ENCODE peak calls at places on chromosome 21, in four cellular contexts. R is CD4-positive, CD25-positive, alpha-beta regulatory T cell; V is T-helper 9 cell; G is SW480. T is an unnamed sample.

GRCh38 chr21:33384851-33385331 is 18.3 kb upstream of the IFNGR2 start:
- DNase-seq in R (peak; percentile 62), G (peak; percentile 72), V (peak; percentile 20), T (no peak)

GRCh38 chr21:29279531-29279930 is 19.2 kb upstream of the BACH1 start:
- DNase-seq in R (no peak), G (no peak), V (no peak), T (no peak)

GRCh38 chr21:38897532-38898421 is 92.0 kb downstream of the ETS2 start:
- DNase-seq in G (no peak), V (no peak), R (no peak), T (no peak)

GRCh38 chr21:41369915-41370839 is 8.3 kb downstream of the MX2 start:
- DNase-seq in G (no peak), R (peak; percentile 55), V (peak; percentile 21), T (no peak)

GRCh38 chr21:42572906-42573495 is 59.3 kb downstream of the SLC37A1 start:
- DNase-seq in G (no peak), V (no peak), R (no peak), T (no peak)

GRCh38 chr21:26506951-26507350 is 66.1 kb downstream of the CYYR1 start:
- DNase-seq in V (no peak), R (no peak), G (no peak), T (no peak)

GRCh38 chr21:33971492-33972013 is 55.9 kb upstream of the ATP5PO start:
- DNase-seq in R (no peak), V (no peak), G (peak; percentile 60), T (peak; percentile 71)

GRCh38 chr21:33849839-33850238 is 65.8 kb downstream of the ATP5PO start:
- DNase-seq in V (no peak), R (no peak), G (no peak), T (no peak)

GRCh38 chr21:37557261-37557950 is 190.8 kb downstream of the DYRK1A start:
- DNase-seq in G (no peak), R (no peak), V (no peak), T (no peak)

GRCh38 chr21:43913928-43914327 is 48.9 kb downstream of the AGPAT3 start:
- DNase-seq in V (no peak), R (no peak), G (no peak), T (no peak)

GRCh38 chr21:17390575-17390974 is 122.3 kb upstream of the CXADR start:
- DNase-seq in R (no peak), G (no peak), V (no peak), T (no peak)

GRCh38 chr21:39671986-39672385 is 59.2 kb downstream of the B3GALT5 start:
- DNase-seq in V (no peak), R (no peak), G (no peak), T (peak; percentile 13)

GRCh38 chr21:18521204-18521603 is 117.6 kb upstream of the TMPRSS15 start:
- DNase-seq in V (no peak), G (no peak), R (no peak), T (no peak)

GRCh38 chr21:17045214-17045835 is 467.5 kb upstream of the CXADR start:
- DNase-seq in R (no peak), G (peak; percentile 49), V (no peak), T (no peak)

GRCh38 chr21:31781737-31782136 is 49.8 kb upstream of the SCAF4 start:
- DNase-seq in G (no peak), V (no peak), R (no peak), T (no peak)

GRCh38 chr21:43985690-43986251 is 26.3 kb upstream of the TRAPPC10 start:
- DNase-seq in V (no peak), R (no peak), G (no peak), T (peak; percentile 81)

GRCh38 chr21:41121785-41122415 is 46.1 kb upstream of the BACE2 start:
- DNase-seq in V (peak; percentile 9), G (peak; percentile 81), R (peak; percentile 3), T (peak; percentile 97)

GRCh38 chr21:15057290-15057689 is 7.5 kb downstream of the NRIP1 start:
- DNase-seq in G (no peak), V (no peak), R (no peak), T (peak; percentile 64)

GRCh38 chr21:33244781-33245105 is 15.0 kb downstream of the IFNAR2 start:
- DNase-seq in V (no peak), G (no peak), R (no peak), T (no peak)

GRCh38 chr21:42403611-42404231 is at the start of gene UBASH3A:
- DNase-seq in R (peak; percentile 77), V (peak; percentile 34), G (no peak), T (no peak)

GRCh38 chr21:29558331-29558730 is 259.6 kb downstream of the BACH1 start:
- DNase-seq in G (no peak), V (no peak), R (no peak), T (no peak)

GRCh38 chr21:15195768-15196167 is 131.0 kb upstream of the NRIP1 start:
- DNase-seq in V (no peak), G (no peak), R (no peak), T (no peak)

GRCh38 chr21:36375994-36376393 is 9.2 kb upstream of the CHAF1B start:
- DNase-seq in R (no peak), G (no peak), V (no peak), T (no peak)

GRCh38 chr21:33751120-33751519 is 108.8 kb downstream of the ITSN1 start:
- DNase-seq in G (no peak), R (no peak), V (no peak), T (no peak)